ENCODE peak calls at places on chromosomes 3 and 15, in four cellular contexts. A, O, I and R are unnamed samples.

GRCh38 chr3:161644871-161645636 is 148.4 kb downstream of the OTOL1 start:
- DNase-seq in O (no peak), I (no peak), A (no peak), R (no peak)

GRCh38 chr3:107285197-107285596 is 92.0 kb upstream of the CCDC54 start:
- DNase-seq in I (no peak), A (no peak), O (no peak), R (no peak)

GRCh38 chr3:67774676-67775075 is 120.3 kb upstream of the SUCLG2 start:
- DNase-seq in A (no peak), I (no peak), O (no peak), R (no peak)

GRCh38 chr3:131794766-131795381 is 239.9 kb downstream of the CPNE4 start:
- DNase-seq in A (peak; percentile 39), O (peak; percentile 24), I (peak; percentile 42), R (peak; percentile 39)

GRCh38 chr3:76245073-76245472 is 459.7 kb upstream of the ZNF717 start:
- DNase-seq in I (no peak), A (no peak), O (no peak), R (no peak)

GRCh38 chr3:25386686-25387271 is 41.3 kb upstream of the RARB start:
- DNase-seq in A (no peak), I (no peak), O (no peak), R (no peak)

GRCh38 chr3:126056123-126056522 is 27.8 kb downstream of the SLC41A3 start:
- DNase-seq in O (no peak), I (no peak), A (no peak), R (no peak)

GRCh38 chr3:14845826-14846225 is 27.1 kb downstream of the FGD5 start:
- DNase-seq in O (no peak), A (no peak), I (no peak), R (no peak)

GRCh38 chr15:51289290-51289689 is 49.1 kb downstream of the CYP19A1 start:
- DNase-seq in A (no peak), O (no peak), I (no peak), R (no peak)

GRCh38 chr3:149375164-149375823 is 2.2 kb downstream of the TM4SF1 start:
- DNase-seq in A (no peak), O (no peak), I (no peak), R (no peak)

GRCh38 chr3:16286672-16287604 is 21.9 kb downstream of the OXNAD1 start:
- DNase-seq in A (no peak), O (no peak), I (peak; percentile 32), R (no peak)

GRCh38 chr15:88638626-88639372 is at the start of gene ISG20:
- DNase-seq in I (peak; percentile 92), A (peak; percentile 86), O (peak; percentile 95), R (peak; percentile 96)

GRCh38 chr3:140187028-140187427 is 252.0 kb downstream of the CLSTN2 start:
- DNase-seq in O (no peak), A (no peak), I (no peak), R (no peak)

GRCh38 chr3:16529264-16529663 is 15.8 kb upstream of the RFTN1 start:
- DNase-seq in I (no peak), O (no peak), A (no peak), R (no peak)

GRCh38 chr3:149077638-149078037 is 8.7 kb downstream of the HLTF start:
- DNase-seq in O (no peak), A (no peak), I (no peak), R (no peak)

GRCh38 chr3:127914584-127914983 is 448 bp upstream of the KBTBD12 start:
- DNase-seq in I (no peak), A (no peak), O (no peak), R (no peak)

GRCh38 chr15:38885001-38885400 is 320.4 kb upstream of the RASGRP1 start:
- DNase-seq in I (no peak), A (no peak), O (peak; percentile 15), R (no peak)

GRCh38 chr3:71585126-71585525 is 1.6 kb upstream of the FOXP1 start:
- DNase-seq in I (peak; percentile 7), O (no peak), A (no peak), R (no peak)

GRCh38 chr3:50340404-50341329 is at the start of gene RASSF1:
- DNase-seq in I (peak; percentile 56), A (no peak), O (no peak), R (no peak)

GRCh38 chr15:47620960-47621681 is 96.2 kb upstream of the SEMA6D start:
- DNase-seq in A (no peak), O (no peak), I (no peak), R (no peak)

GRCh38 chr3:67737158-67737557 is 82.7 kb upstream of the SUCLG2 start:
- DNase-seq in I (no peak), O (no peak), A (no peak), R (no peak)

GRCh38 chr3:16239776-16240175 is 25.0 kb downstream of the DPH3 start:
- DNase-seq in I (no peak), O (no peak), A (no peak), R (no peak)

GRCh38 chr15:101781927-101782326 is 21.4 kb upstream of the OR4F6 start:
- DNase-seq in O (no peak), I (peak; percentile 37), A (no peak), R (no peak)

GRCh38 chr15:92503889-92504288 is 110.2 kb downstream of the ST8SIA2 start:
- DNase-seq in A (no peak), O (no peak), I (no peak), R (no peak)

GRCh38 chr15:57160823-57161560 is 215.3 kb upstream of the CGNL1 start:
- DNase-seq in I (no peak), A (no peak), O (no peak), R (no peak)

GRCh38 chr3:6467186-6467585 is 393.7 kb upstream of the GRM7 start:
- DNase-seq in O (no peak), I (no peak), A (no peak), R (no peak)

GRCh38 chr15:100781061-100781960 is 98.3 kb upstream of the ALDH1A3 start:
- DNase-seq in O (no peak), A (no peak), I (no peak), R (no peak)

GRCh38 chr15:47194718-47195117 is 522.6 kb upstream of the SEMA6D start:
- DNase-seq in A (no peak), I (no peak), O (peak; percentile 5), R (peak; percentile 1)

DNA sequence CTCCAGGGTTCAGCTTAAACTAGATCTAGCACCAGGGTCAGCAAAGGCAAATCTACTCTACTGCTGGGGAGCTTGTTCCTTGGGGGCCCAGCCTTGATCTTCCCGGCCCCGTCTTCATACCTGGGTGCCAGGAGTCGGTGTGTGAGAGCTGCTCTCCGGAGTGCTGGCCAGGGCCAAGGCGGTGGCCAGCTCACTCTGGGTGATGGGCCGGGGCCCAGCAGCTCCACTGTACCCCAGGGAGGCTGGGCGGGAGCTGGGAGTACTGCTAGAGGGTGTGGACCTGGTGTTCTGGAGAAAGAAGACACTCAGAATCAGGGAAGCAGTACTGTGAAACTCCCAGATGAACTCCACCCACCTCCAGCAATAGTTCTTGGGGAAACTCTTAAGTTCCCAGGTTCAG is 11.9 kb downstream of the UBL7 start:
- DNase-seq in A (no peak), I (no peak), O (no peak), R (no peak)
- H3K36me3 ChIP-seq in A (no peaks in the 10 kb centered on the region), I (peaks cover 54% of the 10 kb centered on the region), O (peaks cover 63% of the 10 kb centered on the region), R (peaks cover 5% of the 10 kb centered on the region)

GRCh38 chr3:4987374-4988296 is 8.4 kb downstream of the BHLHE40 start:
- DNase-seq in O (no peak), I (no peak), A (no peak), R (no peak)
- TF ChIP-seq TCF7L2 in O (no peak), I (no peak), A (no peak), R (no peak)

DNA sequence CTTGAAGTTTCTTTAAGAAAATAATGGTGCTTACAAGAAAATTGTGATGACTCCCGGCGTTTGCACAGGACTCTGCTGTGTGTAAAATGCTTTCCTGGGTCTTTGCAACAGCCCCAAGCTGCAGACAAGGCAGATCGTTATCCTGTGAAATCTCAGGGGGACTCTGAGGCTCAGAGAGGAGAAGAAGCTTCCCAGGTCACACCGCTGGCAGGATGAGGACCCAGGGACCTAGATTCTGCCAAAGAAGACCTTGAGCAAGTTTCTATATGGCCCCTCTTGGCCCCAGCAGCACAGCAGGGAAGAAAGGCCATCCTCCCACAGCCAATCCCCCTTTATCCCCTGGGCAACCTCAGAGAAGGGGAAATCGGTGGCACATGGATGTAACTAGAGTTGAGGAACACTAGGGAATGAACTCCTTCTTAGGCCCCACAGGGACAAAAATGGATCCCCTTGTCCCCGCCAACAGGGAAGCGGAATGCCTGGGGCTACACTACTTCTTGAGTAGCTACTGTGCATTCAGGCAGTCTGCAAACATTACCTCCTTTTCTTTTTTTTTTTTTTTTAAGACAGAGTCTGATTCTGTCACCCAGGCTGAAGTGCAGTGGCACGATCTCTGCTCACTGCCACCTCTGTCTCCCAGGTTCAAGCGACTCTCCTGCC is 72.8 kb downstream of the CPN2 start:
- DNase-seq in I (no peak), A (no peak), O (no peak), R (no peak)
- TF ChIP-seq REST in I (no peak), A (no peak), O (no peak), R (no peak)

GRCh38 chr3:13628841-13629551 is 80.1 kb downstream of the FBLN2 start:
- DNase-seq in I (no peak), A (no peak), O (no peak), R (no peak)

GRCh38 chr3:13626396-13626795 is 77.5 kb downstream of the FBLN2 start:
- DNase-seq in I (peak; percentile 88), O (no peak), A (no peak), R (no peak)

GRCh38 chr3:13627681-13628080 is 78.8 kb downstream of the FBLN2 start:
- DNase-seq in I (no peak), O (no peak), A (no peak), R (no peak)

GRCh38 chr3:13628432-13628831 is 79.5 kb downstream of the FBLN2 start:
- DNase-seq in I (no peak), O (no peak), A (no peak), R (no peak)

DNA sequence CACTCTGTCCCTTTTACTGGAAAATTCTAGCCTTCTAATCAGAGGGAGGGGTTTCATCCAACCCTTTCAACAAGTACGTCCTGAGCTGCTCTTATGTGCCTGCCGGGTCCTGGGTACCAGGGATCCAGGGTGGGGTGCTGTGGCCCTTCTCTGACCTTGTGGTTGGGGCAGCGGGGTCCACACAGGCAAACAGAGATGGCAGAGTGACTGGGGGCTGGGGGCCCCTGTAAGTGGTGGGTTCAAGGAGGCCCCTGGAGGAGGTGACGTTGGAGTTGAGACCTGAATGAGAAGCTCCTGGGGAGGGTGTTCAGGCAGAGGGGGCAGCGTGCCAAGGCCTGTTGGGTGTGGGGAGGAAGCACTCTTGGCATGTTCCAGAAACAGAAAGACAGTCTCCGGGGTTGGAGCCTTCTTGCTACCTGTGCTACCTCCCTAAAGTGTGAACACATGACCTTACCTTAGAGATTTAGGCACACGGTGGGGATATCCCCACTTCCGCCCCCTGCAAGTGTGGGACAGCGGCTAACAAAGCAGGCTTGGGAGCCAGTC is 78.1 kb downstream of the FBLN2 start:
- DNase-seq in A (no peak), I (no peak), O (no peak), R (no peak)
- H3K36me3 ChIP-seq in A (no peaks in the 10 kb centered on the region), I (no peaks in the 10 kb centered on the region), O (no peaks in the 10 kb centered on the region), R (no peaks in the 10 kb centered on the region)

GRCh38 chr3:111315911-111316310 is 226.1 kb upstream of the CD96 start:
- DNase-seq in A (no peak), O (no peak), I (no peak), R (no peak)
- TF ChIP-seq TCF7L2 in A (no peak), O (no peak), I (no peak), R (no peak)

GRCh38 chr3:13654330-13655073 is 105.6 kb downstream of the FBLN2 start:
- DNase-seq in I (peak; percentile 49), A (no peak), O (no peak), R (no peak)
- TF ChIP-seq REST in I (no peak), A (no peak), O (no peak), R (no peak)